ENCODE peak calls at places on chromosomes 16 and 17, in ten cellular contexts. Q is CD8-positive, alpha-beta memory T cell; Z is bronchial epithelial cell; T is GM12878; P is AG04450; F is spleen; D is cardiac fibroblast; N is GM23248; Y is left lung; I is AG10803. A is an unnamed sample.

GRCh38 chr16:82738699-82739098 is 111.9 kb downstream of the CDH13 start:
- DNase-seq in Y (no peak), N (peak), F (no peak), T (no peak), Q (no peak), P (no peak), Z (no peak), D (peak), I (no peak), A (no peak)

GRCh38 chr16:65546353-65546791 is 424.5 kb upstream of the CDH11 start:
- DNase-seq in Q (no peak), Z (no peak), P (no peak), D (no peak), Y (no peak), N (peak), I (peak), F (no peak), T (no peak), A (peak)

GRCh38 chr17:28701987-28702751 is 9.5 kb downstream of the PROCA1 start:
- DNase-seq in F (no peak), T (no peak), Q (no peak), Y (no peak), P (no peak), Z (no peak), D (no peak), I (no peak), N (no peak), A (no peak)

GRCh38 chr17:49862781-49863331 is 15.0 kb upstream of the TAC4 start:
- DNase-seq in P (no peak), D (no peak), Y (no peak), F (no peak), Z (no peak), T (no peak), I (peak), N (no peak), Q (no peak), A (no peak)

GRCh38 chr17:45325810-45326209 is 9.0 kb upstream of the MAP3K14 start:
- DNase-seq in D (no peak), N (peak), T (no peak), F (peak), Y (peak), P (no peak), Q (no peak), I (no peak), Z (no peak), A (no peak)

GRCh38 chr16:24151482-24151939 is 104.6 kb upstream of the CACNG3 start:
- DNase-seq in Z (no peak), Y (no peak), F (no peak), Q (no peak), D (no peak), P (no peak), N (no peak), I (no peak), T (no peak), A (peak)

GRCh38 chr17:7833795-7834553 is at the start of gene KDM6B:
- DNase-seq in Z (peak), F (peak), Y (peak), P (peak), N (peak), T (no peak), Q (peak), D (peak), I (peak), A (peak)

GRCh38 chr16:80899804-80900592 is 95.6 kb upstream of the CDYL2 start:
- DNase-seq in Q (no peak), T (no peak), F (no peak), D (peak), P (peak), N (peak), I (peak), Y (peak), Z (peak), A (no peak)

GRCh38 chr17:17942846-17943245 is 29.4 kb downstream of the TOM1L2 start:
- DNase-seq in N (peak), T (no peak), Z (peak), D (peak), I (peak), Q (no peak), P (no peak), Y (no peak), F (no peak), A (no peak)

GRCh38 chr16:64132686-64133085 is 989.2 kb downstream of the CDH11 start:
- DNase-seq in D (no peak), P (no peak), F (no peak), Z (no peak), Q (no peak), T (no peak), N (no peak), I (no peak), Y (no peak), A (no peak)

GRCh38 chr16:89565506-89566372 is 5.3 kb downstream of the RPL13 start:
- DNase-seq in P (no peak), D (peak), Q (peak), F (peak), T (no peak), Z (peak), I (no peak), N (peak), Y (peak), A (peak)

GRCh38 chr17:72523491-72523890 is 402.7 kb downstream of the SOX9 start:
- DNase-seq in Y (no peak), F (no peak), P (no peak), T (no peak), Z (no peak), Q (no peak), I (no peak), D (no peak), N (peak), A (no peak)

GRCh38 chr17:81890447-81891302 is 711 bp downstream of the ALYREF start:
- DNase-seq in N (peak), I (no peak), Y (no peak), P (no peak), Z (no peak), Q (no peak), T (no peak), F (peak), D (no peak), A (peak)

GRCh38 chr17:29168079-29168758 is 12.0 kb downstream of the MYO18A start:
- DNase-seq in N (no peak), Y (no peak), Q (no peak), T (no peak), F (peak), P (no peak), Z (no peak), D (no peak), I (no peak), A (no peak)

GRCh38 chr17:73043686-73044581 is 48.6 kb downstream of the SLC39A11 start:
- DNase-seq in P (peak), Y (no peak), F (no peak), N (peak), I (peak), Z (peak), D (peak), Q (no peak), T (no peak), A (no peak)

GRCh38 chr17:62966426-62967110 is 533 bp downstream of the TANC2 start:
- DNase-seq in P (no peak), Y (peak), N (peak), F (peak), D (peak), Q (peak), I (no peak), Z (peak), T (no peak), A (peak)

GRCh38 chr16:85689285-85689949 is 663 bp upstream of the GINS2 start:
- DNase-seq in I (no peak), T (no peak), F (peak), P (no peak), N (peak), Q (no peak), Z (no peak), Y (no peak), D (no peak), A (no peak)
- H3K4me3 ChIP-seq in I (peak), T (peak), F (peak), P (peak), N (peak), Q (peak), Z (peak), Y (peak), D (peak), A (peak)

DNA sequence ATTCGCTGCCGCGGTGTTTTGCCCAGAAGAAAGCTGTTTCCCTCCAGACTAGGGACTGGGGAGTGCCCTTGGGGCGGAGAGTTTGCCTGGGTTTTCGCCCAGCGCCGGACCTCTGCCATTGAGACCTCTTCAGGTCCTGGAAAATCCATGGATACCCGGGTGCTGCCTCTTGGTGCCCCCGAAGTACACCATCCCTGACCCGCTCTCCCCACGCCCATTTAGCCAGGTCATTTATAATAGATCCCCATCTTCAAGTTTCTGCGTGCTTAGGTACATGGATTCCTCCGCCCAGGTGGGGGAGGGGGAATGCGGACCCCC is 15.0 kb upstream of the CBX8 start:
- DNase-seq in Y (no peak), P (no peak), N (no peak), Q (no peak), Z (no peak), I (no peak), D (no peak), F (no peak), T (no peak), A (no peak)
- H3K4me3 ChIP-seq in Y (no peak), P (no peak), N (no peak), Q (no peak), Z (no peak), I (no peak), D (no peak), F (no peak), T (no peak), A (no peak)

GRCh38 chr17:4998666-4999428 is 1.1 kb downstream of the KIF1C start:
- DNase-seq in T (no peak), F (no peak), Y (no peak), Q (peak), I (no peak), N (peak), Z (no peak), P (no peak), D (no peak), A (no peak)

GRCh38 chr17:4999429-5000093 is 1.8 kb downstream of the KIF1C start:
- DNase-seq in D (no peak), T (no peak), I (no peak), N (no peak), Z (no peak), P (no peak), Y (no peak), Q (peak), F (no peak), A (no peak)

GRCh38 chr17:4998027-4998665 is 396 bp downstream of the KIF1C start:
- DNase-seq in F (peak), P (no peak), Y (peak), Q (no peak), D (peak), Z (no peak), N (no peak), T (no peak), I (peak), A (peak)

GRCh38 chr17:5002121-5002788 is 4.5 kb downstream of the KIF1C start:
- DNase-seq in F (no peak), I (no peak), N (no peak), Y (no peak), P (no peak), D (no peak), Z (no peak), Q (no peak), T (no peak), A (no peak)

GRCh38 chr17:5000237-5000639 is 2.5 kb downstream of the KIF1C start:
- DNase-seq in Y (peak), T (no peak), Q (peak), P (no peak), D (no peak), I (peak), N (peak), Z (no peak), F (no peak), A (no peak)
- H3K4me3 ChIP-seq in Y (no peak), T (peak), Q (no peak), P (peak), D (no peak), I (peak), N (peak), Z (no peak), F (no peak), A (peak)

DNA sequence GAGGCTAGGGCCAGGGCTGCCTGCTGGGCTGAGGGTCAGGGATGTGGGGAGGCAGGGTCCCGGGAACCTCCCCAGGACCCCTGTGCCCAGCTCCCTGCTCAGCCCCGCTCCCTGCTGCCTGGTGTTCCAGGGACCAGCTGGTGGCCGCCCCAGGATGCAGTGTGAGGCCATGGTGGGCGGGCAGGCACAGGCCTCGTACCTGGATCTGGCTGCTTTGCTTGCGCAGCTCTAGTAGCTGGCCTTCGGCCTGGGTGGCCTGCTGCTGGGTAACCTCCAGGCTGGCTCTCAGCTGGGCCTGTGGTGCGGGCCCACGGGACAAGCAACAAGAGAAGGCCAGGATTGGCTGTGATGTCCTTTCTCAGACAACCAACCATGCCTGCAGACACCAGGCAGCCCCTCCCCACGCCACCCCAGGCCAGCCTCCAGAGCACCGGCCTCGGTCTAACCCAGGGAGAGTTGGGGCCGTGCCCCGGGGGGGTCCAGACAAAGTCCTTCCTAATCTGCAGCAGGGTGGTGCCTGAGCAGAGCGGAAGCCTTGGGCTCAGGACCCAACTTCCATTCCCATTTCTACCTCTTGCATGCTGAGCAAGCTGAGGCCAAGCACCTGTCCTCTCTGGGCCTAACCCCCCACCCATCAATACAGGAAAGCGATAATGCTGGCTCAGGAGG is 4.1 kb downstream of the TRIM65 start:
- DNase-seq in Q (no peak), F (peak), I (no peak), N (no peak), D (no peak), P (no peak), Z (no peak), T (no peak), Y (no peak), A (no peak)
- H3K4me3 ChIP-seq in Q (no peak), F (no peak), I (no peak), N (no peak), D (no peak), P (no peak), Z (no peak), T (no peak), Y (no peak), A (no peak)

GRCh38 chr16:49560018-49560830 is 186.6 kb downstream of the C16orf78 start:
- DNase-seq in T (no peak), F (no peak), Z (no peak), D (peak), N (no peak), Y (no peak), Q (no peak), P (no peak), I (no peak), A (no peak)

GRCh38 chr16:49559242-49559641 is 185.6 kb downstream of the C16orf78 start:
- DNase-seq in N (no peak), F (no peak), T (no peak), P (no peak), Z (no peak), I (no peak), Q (no peak), D (no peak), Y (no peak), A (no peak)

GRCh38 chr16:49557070-49557446 is 183.5 kb downstream of the C16orf78 start:
- DNase-seq in T (no peak), F (peak), Z (no peak), P (no peak), Y (no peak), N (no peak), I (no peak), Q (no peak), D (no peak), A (no peak)

GRCh38 chr16:49558451-49558850 is 184.8 kb downstream of the C16orf78 start:
- DNase-seq in D (no peak), T (no peak), P (no peak), F (no peak), Q (no peak), Z (no peak), I (no peak), N (no peak), Y (no peak), A (no peak)

DNA sequence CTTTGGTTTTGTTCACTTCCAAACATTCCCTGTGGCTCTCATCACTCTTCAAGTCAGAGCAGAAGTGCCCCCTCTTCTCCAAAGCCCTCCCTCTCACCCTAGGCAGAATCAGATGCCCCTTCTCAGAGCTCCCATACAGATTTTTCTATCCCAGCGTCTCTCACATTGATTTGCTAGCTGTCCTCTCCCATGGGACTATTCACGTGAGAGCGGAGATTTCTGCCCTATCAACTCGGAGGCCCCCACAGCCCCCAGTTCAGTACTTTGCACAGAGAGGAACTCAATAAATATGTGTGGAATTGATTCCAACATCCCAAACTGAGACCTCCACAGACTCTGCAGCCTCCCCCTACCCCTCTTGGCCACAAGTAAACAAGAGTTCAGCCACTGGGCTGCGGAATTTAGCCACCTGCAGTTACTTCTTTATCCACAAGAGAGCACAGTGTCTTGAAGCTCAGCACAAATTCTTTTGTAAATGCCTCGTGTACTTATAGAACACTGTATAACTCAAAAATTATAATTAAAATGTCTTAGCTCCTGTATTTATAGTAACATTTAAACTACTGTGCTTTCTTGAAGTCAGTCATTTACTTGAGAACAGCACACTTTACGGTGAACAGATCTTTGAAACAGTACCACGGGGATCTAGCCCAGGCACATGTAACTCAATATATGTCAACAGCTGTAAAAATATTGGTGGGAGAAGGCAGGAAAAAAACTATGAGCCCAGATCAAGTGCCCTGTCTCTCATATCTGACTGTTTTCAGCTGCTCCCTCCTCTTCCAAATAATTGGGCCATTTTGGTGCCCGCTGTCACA is 182.9 kb downstream of the C16orf78 start:
- DNase-seq in I (peak), D (peak), P (no peak), F (peak), N (peak), T (no peak), Q (no peak), Z (peak), Y (no peak), A (peak)
- H3K4me3 ChIP-seq in I (no peak), D (no peak), P (no peak), F (no peak), N (no peak), T (no peak), Q (no peak), Z (no peak), Y (no peak), A (no peak)

A was measured in SJSA1.